ENCODE peak calls at places on chromosomes 2 and 18, in five cellular contexts. H is neuronal stem cell, G is H9, Y is trophoblast cell, T is IMR-90. F is an unnamed sample.

GRCh38 chr2:10462178-10463083 is 14.3 kb upstream of the ODC1 start:
- DNase-seq in T (no peak), Y (no peak), G (peak; percentile 54), H (no peak), F (no peak)

GRCh38 chr2:171522804-171523338 is 597 bp downstream of the CYBRD1 start:
- DNase-seq in T (no peak), G (peak; percentile 56), Y (no peak), H (peak; percentile 48), F (no peak)

GRCh38 chr18:76451475-76452331 is 43.3 kb downstream of the ZNF516 start:
- DNase-seq in G (peak; percentile 27), Y (no peak), H (peak; percentile 21), T (no peak), F (no peak)

GRCh38 chr2:233350708-233351107 is 3.6 kb upstream of the DGKD start:
- DNase-seq in H (no peak), G (no peak), T (peak; percentile 90), Y (peak; percentile 50), F (peak; percentile 75)

GRCh38 chr2:55810621-55811020 is 113.0 kb downstream of the EFEMP1 start:
- DNase-seq in Y (no peak), H (no peak), T (no peak), G (no peak), F (no peak)

GRCh38 chr2:212021947-212022346 is 516.7 kb downstream of the ERBB4 start:
- DNase-seq in H (no peak), Y (no peak), T (peak; percentile 88), G (no peak), F (no peak)

GRCh38 chr2:44955593-44956449 is 14.3 kb downstream of the SIX3 start:
- DNase-seq in G (peak; percentile 86), Y (peak; percentile 54), T (peak; percentile 56), H (no peak), F (peak; percentile 76)

GRCh38 chr2:61550375-61551209 is 12.4 kb upstream of the XPO1 start:
- DNase-seq in G (no peak), Y (no peak), T (no peak), H (no peak), F (no peak)

GRCh38 chr2:68577183-68577582 is 66.2 kb upstream of the PROKR1 start:
- DNase-seq in T (peak; percentile 29), H (no peak), G (no peak), Y (no peak), F (no peak)

GRCh38 chr2:111634050-111634784 is 249.8 kb downstream of the ANAPC1 start:
- DNase-seq in G (no peak), Y (peak; percentile 86), H (no peak), T (peak; percentile 59), F (no peak)

GRCh38 chr2:158197940-158198339 is 96.3 kb downstream of the UPP2 start:
- DNase-seq in H (no peak), T (no peak), Y (no peak), G (no peak), F (no peak)

GRCh38 chr18:50424877-50425690 is 50.2 kb downstream of the SKA1 start:
- DNase-seq in H (no peak), T (peak; percentile 50), Y (peak; percentile 56), G (no peak), F (no peak)

GRCh38 chr2:72325592-72326422 is 178.1 kb upstream of the CYP26B1 start:
- DNase-seq in G (peak; percentile 51), Y (peak; percentile 21), T (peak; percentile 1), H (peak; percentile 11), F (peak; percentile 52)

GRCh38 chr2:120832296-120833070 is 96.8 kb downstream of the GLI2 start:
- DNase-seq in Y (no peak), T (no peak), G (no peak), H (no peak), F (no peak)

GRCh38 chr2:99806758-99807157 is 316.9 kb upstream of the REV1 start:
- DNase-seq in H (no peak), Y (no peak), T (peak; percentile 81), G (no peak), F (no peak)

GRCh38 chr2:25877431-25878360 is 591 bp downstream of the ASXL2 start:
- DNase-seq in H (peak; percentile 45), T (peak; percentile 58), Y (peak; percentile 56), G (peak; percentile 49), F (peak; percentile 78)

GRCh38 chr2:108243566-108243965 is 3.8 kb downstream of the SULT1C3 start:
- DNase-seq in G (no peak), Y (peak; percentile 9), H (no peak), T (no peak), F (no peak)

GRCh38 chr2:240645346-240646060 is 20.2 kb downstream of the GPR35 start:
- DNase-seq in Y (no peak), G (peak; percentile 8), T (no peak), H (no peak), F (no peak)

GRCh38 chr2:169839954-169840746 is 12.9 kb downstream of the UBR3 start:
- DNase-seq in H (no peak), Y (no peak), T (peak; percentile 17), G (no peak), F (peak; percentile 35)

GRCh38 chr18:64474279-64474678 is 325.4 kb upstream of the LINC00305 start:
- DNase-seq in H (no peak), Y (no peak), T (no peak), G (no peak), F (no peak)

GRCh38 chr2:207163053-207163814 is 2.5 kb downstream of the KLF7 start:
- DNase-seq in G (no peak), T (peak; percentile 92), Y (peak; percentile 89), H (no peak), F (peak; percentile 79)

GRCh38 chr2:42964444-42965081 is 172.2 kb upstream of the HAAO start:
- DNase-seq in H (no peak), Y (no peak), G (no peak), T (peak; percentile 98), F (no peak)

GRCh38 chr2:20050104-20050711 is 1.2 kb downstream of the LAPTM4A start:
- DNase-seq in G (no peak), Y (no peak), H (no peak), T (peak; percentile 88), F (no peak)

GRCh38 chr2:105385703-105386540 is 12.9 kb downstream of the FHL2 start:
- DNase-seq in T (no peak), H (no peak), Y (no peak), G (no peak), F (no peak)

GRCh38 chr2:57888463-57888862 is 158.1 kb upstream of the VRK2 start:
- DNase-seq in H (no peak), G (no peak), T (no peak), Y (no peak), F (no peak)

GRCh38 chr18:79515944-79516351 is 120.2 kb downstream of the NFATC1 start:
- DNase-seq in G (peak; percentile 20), H (no peak), Y (no peak), T (no peak), F (no peak)

GRCh38 chr2:15939854-15940660 is at the start of gene MYCN:
- DNase-seq in H (peak; percentile 92), G (peak; percentile 94), T (no peak), Y (peak; percentile 79), F (peak; percentile 98)

GRCh38 chr2:95333888-95334338 is 36.8 kb downstream of the KCNIP3 start:
- DNase-seq in G (no peak), T (peak; percentile 97), Y (no peak), H (no peak), F (no peak)

DNA sequence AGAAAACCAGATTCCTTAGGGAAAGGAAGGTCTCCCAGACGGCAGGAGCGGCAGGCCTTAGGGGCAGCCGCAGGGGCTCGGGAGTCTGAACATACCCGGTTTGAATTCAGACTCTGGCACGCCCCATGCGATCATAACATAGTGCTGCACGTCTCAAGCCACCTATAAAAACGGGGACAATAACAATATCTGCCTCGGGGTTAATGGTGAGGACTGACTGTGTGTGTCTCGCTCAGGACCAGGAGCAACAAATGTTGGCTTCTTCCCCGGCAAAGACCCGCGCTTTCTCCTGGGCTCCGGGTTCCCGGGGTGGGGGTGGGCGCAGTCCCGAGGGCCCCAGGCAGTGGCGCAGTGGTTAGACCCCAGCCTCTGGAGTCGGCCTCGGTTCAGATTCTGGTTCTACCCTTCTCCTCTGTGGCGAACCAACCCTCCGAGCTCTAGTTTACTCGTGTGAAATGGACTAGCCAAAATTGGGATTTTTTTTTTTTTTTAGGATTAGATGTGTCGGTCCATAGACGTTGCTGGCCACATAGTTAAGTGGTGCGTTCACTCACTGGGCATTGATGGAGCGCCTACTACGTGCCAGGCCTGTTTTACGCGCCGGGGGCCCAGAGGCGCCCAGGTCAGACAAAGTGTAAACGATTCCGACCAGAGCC is 959 bp upstream of the SH3BP4 start:
- DNase-seq in H (no peak), T (peak; percentile 64), Y (peak; percentile 98), G (no peak), F (peak; percentile 70)
- H2BK5ac ChIP-seq in H (peak overlapping the region; percentile 43), T (peak overlapping the region; percentile 97), Y (peak overlapping the region; percentile 50), G (no peak overlapping the region), F (no peak overlapping the region)

GRCh38 chr2:64045938-64046337 is 26.7 kb upstream of the VPS54 start:
- DNase-seq in H (no peak), G (no peak), Y (no peak), T (no peak), F (no peak)

GRCh38 chr2:64052468-64053241 is 33.4 kb upstream of the VPS54 start:
- DNase-seq in T (peak; percentile 5), H (no peak), G (no peak), Y (no peak), F (no peak)

GRCh38 chr2:64054166-64054915 is 35.1 kb upstream of the VPS54 start:
- DNase-seq in Y (no peak), G (no peak), T (no peak), H (no peak), F (no peak)

DNA sequence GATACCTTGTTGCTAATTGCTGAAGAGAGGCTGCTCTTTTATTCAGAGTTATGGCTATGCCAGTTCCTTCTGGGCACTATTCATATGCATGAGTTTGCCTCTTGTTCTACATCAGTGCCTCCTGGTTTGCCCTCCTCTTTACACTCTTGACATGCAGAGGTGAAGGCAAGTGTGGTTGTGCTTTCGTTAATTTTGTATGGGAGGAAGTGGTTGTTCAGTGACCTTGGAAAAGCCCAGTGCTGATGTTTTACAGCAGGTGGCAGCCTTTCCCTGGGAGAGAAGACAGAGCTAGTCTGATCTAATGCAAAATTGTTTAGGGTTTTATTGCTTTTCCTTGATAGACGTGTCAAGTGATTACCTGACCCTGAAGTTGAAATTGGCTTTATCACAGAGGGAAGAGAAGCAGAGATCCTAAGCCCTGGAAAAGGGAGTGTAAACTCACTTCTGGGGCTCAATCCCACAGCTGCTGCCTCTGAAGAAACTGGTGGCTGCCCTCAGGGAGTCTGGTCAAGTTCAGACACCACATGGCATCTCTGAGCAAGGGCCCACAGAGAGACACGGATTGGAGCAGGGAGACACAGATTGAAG is 30.5 kb upstream of the VPS54 start:
- DNase-seq in H (peak; percentile 36), T (peak; percentile 70), Y (peak; percentile 54), G (peak; percentile 67), F (peak; percentile 84)
- H2BK5ac ChIP-seq in H (no peak overlapping the region), T (no peak overlapping the region), Y (no peak overlapping the region), G (no peak overlapping the region), F (no peak overlapping the region)

DNA sequence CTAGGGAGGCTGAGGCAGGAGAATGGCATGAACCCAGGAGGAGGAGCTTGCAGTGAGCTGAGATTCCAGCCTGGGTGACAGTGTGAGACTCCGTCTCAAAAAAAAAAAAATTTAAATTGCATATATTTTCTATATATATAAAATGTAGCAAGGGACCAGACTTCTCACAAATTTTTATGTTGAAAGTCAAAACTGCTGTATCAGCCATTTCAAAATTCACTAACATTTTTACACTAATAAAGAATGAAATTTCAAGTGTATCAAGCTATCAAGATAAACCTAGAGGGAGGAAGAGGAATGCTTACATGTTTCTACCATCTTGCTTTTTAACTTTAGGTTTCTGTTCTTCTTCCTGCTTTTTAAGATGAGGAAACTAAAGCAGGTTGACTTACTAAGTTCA is 464.0 kb downstream of the KCNJ3 start:
- DNase-seq in Y (no peak), T (no peak), H (no peak), G (no peak), F (no peak)
- H2BK5ac ChIP-seq in Y (no peak overlapping the region), T (no peak overlapping the region), H (no peak overlapping the region), G (no peak overlapping the region), F (no peak overlapping the region)

GRCh38 chr18:4762399-4762798 is 307.3 kb upstream of the DLGAP1 start:
- DNase-seq in G (no peak), H (no peak), Y (no peak), T (no peak), F (no peak)

GRCh38 chr18:4765401-4765800 is 310.3 kb upstream of the DLGAP1 start:
- DNase-seq in Y (no peak), T (no peak), H (no peak), G (peak; percentile 38), F (peak; percentile 27)
- H2BK5ac ChIP-seq in Y (no peak overlapping the region), T (no peak overlapping the region), H (no peak overlapping the region), G (no peak overlapping the region), F (no peak overlapping the region)